ENCODE peak calls at places on chromosomes 7 and 10, in six cellular contexts. S is sigmoid colon, L is IMR-90, X is pancreas, D is endothelial cell of umbilical vein, J is heart right ventricle. U is an unnamed sample. For H3K27me3 and H3K9me3, the result is how much of the 10 kb centered on the place peaks cover.

GRCh38 chr10:95517536-95518454 is 43.4 kb downstream of the SORBS1 start:
- DNase-seq in S (no peak), L (peak), X (peak), D (peak), J (no peak), U (no peak)

GRCh38 chr7:98165827-98166667 is 45.2 kb upstream of the BHLHA15 start:
- DNase-seq in S (no peak), L (peak), X (peak), D (peak), J (peak), U (no peak)

GRCh38 chr10:47308775-47309174 is 8.8 kb downstream of the GDF10 start:
- DNase-seq in S (no peak), L (no peak), X (no peak), D (no peak), J (no peak), U (no peak)

GRCh38 chr7:22841954-22842353 is 19.3 kb upstream of the TOMM7 start:
- DNase-seq in S (peak), L (peak), X (no peak), D (no peak), J (no peak), U (no peak)

GRCh38 chr7:70142247-70142932 is 544.1 kb downstream of the AUTS2 start:
- DNase-seq in S (no peak), L (no peak), X (no peak), D (no peak), J (no peak), U (no peak)

GRCh38 chr7:114660007-114660406 is 245.4 kb downstream of the FOXP2 start:
- DNase-seq in S (no peak), L (no peak), X (no peak), D (no peak), J (no peak), U (no peak)

GRCh38 chr7:95631545-95631944 is 35.2 kb upstream of the PDK4 start:
- DNase-seq in S (no peak), L (no peak), X (no peak), D (no peak), J (no peak), U (no peak)

GRCh38 chr10:62014510-62014909 is 113.0 kb downstream of the ARID5B start:
- DNase-seq in S (no peak), L (no peak), X (no peak), D (no peak), J (no peak), U (no peak)

GRCh38 chr10:57026307-57026706 is 665.2 kb upstream of the ZWINT start:
- DNase-seq in S (no peak), L (no peak), X (no peak), D (no peak), J (no peak), U (no peak)

GRCh38 chr7:134359787-134360432 is 43.2 kb upstream of the SLC35B4 start:
- DNase-seq in S (no peak), L (no peak), X (no peak), D (no peak), J (no peak), U (no peak)

GRCh38 chr7:69617364-69617763 is 19.1 kb downstream of the AUTS2 start:
- DNase-seq in S (no peak), L (no peak), X (no peak), D (no peak), J (no peak), U (no peak)

GRCh38 chr10:116281780-116282179 is 8.8 kb upstream of the GFRA1 start:
- DNase-seq in S (no peak), L (no peak), X (no peak), D (no peak), J (no peak), U (no peak)

GRCh38 chr7:156282816-156283215 is 357.8 kb upstream of the RNF32 start:
- DNase-seq in S (no peak), L (no peak), X (no peak), D (no peak), J (no peak), U (no peak)

GRCh38 chr10:33460461-33461294 is 126.2 kb upstream of the NRP1 start:
- DNase-seq in S (peak), L (peak), X (no peak), D (no peak), J (peak), U (peak)

GRCh38 chr10:94546058-94546595 is 539 bp downstream of the HELLS start:
- DNase-seq in S (no peak), L (peak), X (no peak), D (peak), J (no peak), U (no peak)

GRCh38 chr7:105677803-105678583 is 96.7 kb upstream of the EFCAB10 start:
- DNase-seq in S (no peak), L (no peak), X (no peak), D (no peak), J (no peak), U (no peak)

GRCh38 chr10:17074548-17074860 is 55.1 kb downstream of the CUBN start:
- DNase-seq in S (no peak), L (peak), X (no peak), D (no peak), J (no peak), U (no peak)

GRCh38 chr7:98681951-98682350 is 64.9 kb downstream of the NPTX2 start:
- DNase-seq in S (no peak), L (no peak), X (no peak), D (no peak), J (no peak), U (no peak)

GRCh38 chr10:91444211-91444610 is 34.1 kb downstream of the HECTD2 start:
- DNase-seq in S (no peak), L (no peak), X (no peak), D (no peak), J (no peak), U (no peak)

GRCh38 chr10:97499561-97500296 is 1.0 kb downstream of the UBTD1 start:
- DNase-seq in S (peak), L (peak), X (peak), D (peak), J (peak), U (peak)

GRCh38 chr7:23956769-23957556 is 246.9 kb downstream of the STK31 start:
- DNase-seq in S (no peak), L (peak), X (no peak), D (no peak), J (no peak), U (no peak)

GRCh38 chr10:107059058-107059457 is 105.4 kb downstream of the SORCS1 start:
- DNase-seq in S (no peak), L (no peak), X (no peak), D (no peak), J (no peak), U (no peak)

GRCh38 chr10:30182191-30183075 is 123.0 kb upstream of the JCAD start:
- DNase-seq in S (no peak), L (peak), X (no peak), D (peak), J (no peak), U (no peak)

GRCh38 chr7:116159711-116160110 is 50.6 kb upstream of the TES start:
- DNase-seq in S (no peak), L (no peak), X (no peak), D (no peak), J (no peak), U (no peak)

GRCh38 chr7:29548823-29549222 is 14.8 kb upstream of the PRR15 start:
- DNase-seq in S (no peak), L (no peak), X (no peak), D (no peak), J (no peak), U (no peak)

GRCh38 chr7:98222533-98223195 is 11.4 kb downstream of the BHLHA15 start:
- DNase-seq in S (no peak), L (no peak), X (peak), D (no peak), J (no peak), U (peak)

GRCh38 chr10:97572214-97572989 is at the start of gene ANKRD2:
- DNase-seq in S (peak), L (peak), X (peak), D (peak), J (peak), U (peak)

GRCh38 chr7:47666164-47666862 is 84.4 kb upstream of the TNS3 start:
- DNase-seq in S (no peak), L (peak), X (no peak), D (no peak), J (no peak), U (no peak)

GRCh38 chr7:120997902-120998301 is 9.4 kb downstream of the CPED1 start:
- DNase-seq in S (peak), L (no peak), X (no peak), D (no peak), J (no peak), U (peak)

GRCh38 chr7:31080112-31080511 is 28.0 kb downstream of the ADCYAP1R1 start:
- DNase-seq in S (peak), L (no peak), X (peak), D (no peak), J (no peak), U (no peak)

GRCh38 chr7:20330176-20330796 is 414 bp upstream of the ITGB8 start:
- DNase-seq in S (peak), L (peak), X (peak), D (peak), J (peak), U (peak)

GRCh38 chr7:20330797-20331230 is at the start of gene ITGB8:
- DNase-seq in S (peak), L (no peak), X (peak), D (peak), J (no peak), U (peak)

GRCh38 chr7:20329389-20330175 is 1.1 kb upstream of the ITGB8 start:
- DNase-seq in S (peak), L (peak), X (peak), D (peak), J (peak), U (peak)

GRCh38 chr7:20331231-20331880 is 656 bp downstream of the ITGB8 start:
- DNase-seq in S (peak), L (peak), X (peak), D (peak), J (peak), U (peak)

DNA sequence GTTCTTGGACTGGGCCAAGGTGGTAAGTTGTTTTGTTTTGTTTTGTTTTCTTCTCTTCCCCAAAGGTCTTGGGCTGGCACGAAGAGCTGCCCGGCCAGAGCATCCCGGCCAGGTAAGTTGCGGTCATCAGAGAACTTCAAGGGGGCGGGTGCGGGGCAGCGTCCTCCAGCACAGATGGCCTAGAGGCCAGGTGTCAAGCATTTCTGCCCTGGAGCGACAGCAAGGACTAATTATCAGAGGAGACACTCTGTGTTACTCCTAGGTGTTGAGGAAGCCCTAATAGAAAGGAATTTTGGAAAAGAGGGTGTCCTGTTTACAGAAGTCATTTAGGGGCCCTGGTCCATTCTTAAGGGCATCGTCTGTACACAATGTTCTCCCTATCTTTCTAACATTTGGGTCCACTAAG is 1.2 kb downstream of the ITGB8 start:
- DNase-seq in S (no peak), L (no peak), X (no peak), D (no peak), J (no peak), U (no peak)
- H3K4me3 ChIP-seq in S (peak), L (peak), X (peak), D (peak), J (peak), U (peak)

GRCh38 chr10:101287183-101287830 is 58.0 kb upstream of the LBX1 start:
- DNase-seq in S (no peak), L (no peak), X (no peak), D (no peak), J (no peak), U (no peak)

GRCh38 chr10:101286248-101287046 is 57.2 kb upstream of the LBX1 start:
- DNase-seq in S (no peak), L (no peak), X (no peak), D (no peak), J (no peak), U (no peak)

GRCh38 chr10:101284171-101285092 is 55.2 kb upstream of the LBX1 start:
- DNase-seq in S (no peak), L (no peak), X (no peak), D (no peak), J (no peak), U (no peak)

GRCh38 chr10:101285093-101285463 is 55.8 kb upstream of the LBX1 start:
- DNase-seq in S (no peak), L (no peak), X (no peak), D (no peak), J (no peak), U (no peak)

GRCh38 chr10:101285519-101286070 is 56.3 kb upstream of the LBX1 start:
- DNase-seq in S (no peak), L (no peak), X (no peak), D (no peak), J (no peak), U (no peak)
- H3K27me3 ChIP-seq in S (under half), L (half or more), X (under half), D (half or more), J (half or more), U (half or more)

GRCh38 chr7:157875230-157876179 is 538.7 kb downstream of the DNAJB6 start:
- DNase-seq in S (no peak), L (no peak), X (no peak), D (no peak), J (no peak), U (no peak)
- H3K9me3 ChIP-seq in S (under half), L (half or more), X (under half), D (under half), J (under half), U (under half)

GRCh38 chr7:6615853-6616555 is 594 bp downstream of the ZNF853 start:
- DNase-seq in S (no peak), L (no peak), X (peak), D (no peak), J (no peak), U (no peak)
- H3K4me3 ChIP-seq in S (peak), L (peak), X (peak), D (peak), J (peak), U (peak)

DNA sequence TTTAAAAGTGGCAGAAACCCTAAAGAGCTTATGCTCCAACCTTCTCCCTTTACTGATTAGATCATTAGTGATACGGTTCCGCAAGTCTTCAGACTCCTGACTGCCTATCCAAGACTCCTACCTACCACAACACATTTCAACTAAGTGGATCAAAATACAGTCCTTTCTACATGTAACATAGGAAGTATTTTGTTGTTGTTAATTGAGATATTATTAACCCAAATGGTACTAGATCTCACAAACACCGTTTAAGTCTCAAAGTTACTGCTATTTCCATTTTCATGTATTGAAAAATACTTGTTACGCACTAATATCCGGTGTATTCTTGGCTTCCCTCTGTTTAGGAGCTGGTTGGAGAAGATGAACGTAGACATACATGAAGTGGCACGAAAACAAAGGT is 1.1 kb downstream of the FAM237B start:
- DNase-seq in S (no peak), L (no peak), X (no peak), D (no peak), J (no peak), U (no peak)
- H3K27me3 ChIP-seq in S (under half), L (under half), X (under half), D (half or more), J (half or more), U (half or more)

GRCh38 chr7:57772126-57772924 is 322.3 kb downstream of the ZNF716 start:
- DNase-seq in S (no peak), L (no peak), X (no peak), D (no peak), J (no peak), U (no peak)
- H3K9me3 ChIP-seq in S (under half), L (under half), X (under half), D (under half), J (under half), U (under half)

GRCh38 chr7:44127161-44127560 is 3.8 kb upstream of the POLD2 start:
- DNase-seq in S (no peak), L (no peak), X (no peak), D (no peak), J (no peak), U (no peak)
- H3K4me3 ChIP-seq in S (no peak), L (no peak), X (no peak), D (no peak), J (no peak), U (no peak)

DNA sequence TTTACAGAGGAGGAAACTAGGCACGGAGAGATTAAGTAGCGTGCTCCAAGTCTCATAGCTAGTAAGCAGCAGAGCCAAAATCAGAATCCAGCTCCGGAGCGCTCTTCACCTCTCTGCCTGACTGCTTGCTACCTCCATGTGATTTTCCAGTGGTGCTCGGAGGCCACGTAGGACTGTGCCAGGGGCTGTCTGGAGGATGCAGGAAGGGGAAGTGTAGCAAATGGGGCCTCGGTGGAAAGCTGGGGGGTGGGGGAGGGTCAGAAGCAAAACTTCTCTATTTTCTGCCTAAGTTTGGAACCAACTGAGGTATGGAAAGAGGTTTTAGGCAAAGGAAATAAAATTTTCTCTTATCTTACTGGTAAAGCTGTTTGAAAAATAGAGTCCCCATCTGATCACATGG is 108.6 kb downstream of the TBXAS1 start:
- DNase-seq in S (no peak), L (no peak), X (no peak), D (peak), J (no peak), U (peak)
- H3K27me3 ChIP-seq in S (under half), L (under half), X (under half), D (under half), J (under half), U (under half)

GRCh38 chr7:42561797-42562196 is 324.8 kb upstream of the GLI3 start:
- DNase-seq in S (no peak), L (no peak), X (no peak), D (no peak), J (no peak), U (no peak)
- H3K9me3 ChIP-seq in S (under half), L (under half), X (under half), D (under half), J (under half), U (under half)

GRCh38 chr7:94216944-94217461 is 177.7 kb upstream of the COL1A2 start:
- DNase-seq in S (no peak), L (peak), X (no peak), D (peak), J (no peak), U (no peak)

GRCh38 chr7:94223375-94224084 is 171.2 kb upstream of the COL1A2 start:
- DNase-seq in S (no peak), L (peak), X (no peak), D (peak), J (no peak), U (no peak)

GRCh38 chr7:94228223-94228622 is 166.5 kb upstream of the COL1A2 start:
- DNase-seq in S (no peak), L (no peak), X (no peak), D (no peak), J (no peak), U (no peak)

DNA sequence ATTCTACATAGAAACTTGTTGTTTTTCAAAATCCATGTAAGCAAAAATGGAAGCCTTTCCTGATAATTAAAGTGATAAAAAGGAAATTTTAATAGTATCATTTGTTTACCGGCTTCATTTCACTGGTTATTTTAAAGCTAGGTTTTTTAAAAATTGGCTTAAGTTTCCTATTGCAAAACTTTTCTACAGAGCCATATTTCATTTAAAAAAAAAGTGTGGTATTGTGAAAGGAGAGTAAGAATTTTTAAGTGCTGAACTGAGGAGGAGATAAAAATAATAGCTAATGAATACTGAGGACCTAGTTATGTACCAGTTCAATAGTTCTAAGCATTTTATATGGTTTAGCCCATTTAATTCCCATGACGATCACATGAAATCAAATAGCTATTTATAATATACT is 172.2 kb upstream of the COL1A2 start:
- DNase-seq in S (no peak), L (no peak), X (no peak), D (no peak), J (no peak), U (no peak)
- H3K4me3 ChIP-seq in S (no peak), L (no peak), X (no peak), D (no peak), J (no peak), U (no peak)

U was measured in left ventricle myocardium inferior.